ENCODE peak calls at places on chromosomes 4 and X, in six cellular contexts. F is HCT116, Z is Panc1, I is SK-N-SH, S is breast epithelium, P is GM12878. U is an unnamed sample. For H3K27me3, the result is how much of the 10 kb centered on the place peaks cover.

GRCh38 chr4:185534850-185535761 is at the start of gene PDLIM3:
- DNase-seq in F (peak), Z (no peak), I (peak), S (peak), P (no peak), U (peak)

GRCh38 chrX:150094375-150094774 is 156.1 kb upstream of the EOLA2 start:
- DNase-seq in F (no peak), Z (no peak), I (no peak), S (no peak), P (no peak), U (no peak)

GRCh38 chr4:175106301-175106700 is 188.1 kb downstream of the ADAM29 start:
- DNase-seq in F (no peak), Z (no peak), I (no peak), S (no peak), P (no peak), U (no peak)

GRCh38 chrX:70046978-70047377 is 2.8 kb downstream of the AWAT2 start:
- DNase-seq in F (no peak), Z (no peak), I (no peak), S (no peak), P (no peak), U (no peak)

GRCh38 chrX:13698432-13698831 is 9.5 kb downstream of the RAB9A start:
- DNase-seq in F (no peak), Z (no peak), I (no peak), S (no peak), P (no peak), U (no peak)

GRCh38 chr4:10085386-10085785 is 31.2 kb downstream of the WDR1 start:
- DNase-seq in F (no peak), Z (no peak), I (peak), S (peak), P (no peak), U (peak)

GRCh38 chr4:87911252-87911774 is 64.2 kb upstream of the SPP1 start:
- DNase-seq in F (no peak), Z (no peak), I (no peak), S (no peak), P (no peak), U (no peak)

GRCh38 chrX:45799576-45799975 is 598.9 kb upstream of the DIPK2B start:
- DNase-seq in F (no peak), Z (no peak), I (no peak), S (no peak), P (no peak), U (no peak)

GRCh38 chr4:76993787-76994641 is 44.5 kb downstream of the SEPTIN11 start:
- DNase-seq in F (no peak), Z (no peak), I (no peak), S (no peak), P (peak), U (no peak)

GRCh38 chr4:151226004-151226932 is 50.7 kb upstream of the PRSS48 start:
- DNase-seq in F (peak), Z (peak), I (no peak), S (no peak), P (no peak), U (no peak)

GRCh38 chr4:110059556-110060191 is 138.7 kb downstream of the ELOVL6 start:
- DNase-seq in F (no peak), Z (no peak), I (no peak), S (no peak), P (peak), U (no peak)

GRCh38 chr4:98522603-98523395 is 135.6 kb downstream of the TSPAN5 start:
- DNase-seq in F (peak), Z (peak), I (no peak), S (no peak), P (no peak), U (no peak)

GRCh38 chrX:132023117-132023895 is at the start of gene STK26:
- DNase-seq in F (peak), Z (no peak), I (peak), S (peak), P (no peak), U (peak)

GRCh38 chr4:26877946-26878345 is 17.3 kb downstream of the STIM2 start:
- DNase-seq in F (no peak), Z (no peak), I (no peak), S (no peak), P (no peak), U (no peak)

GRCh38 chr4:56426273-56426672 is 9.1 kb downstream of the PPAT start:
- DNase-seq in F (no peak), Z (no peak), I (no peak), S (no peak), P (no peak), U (no peak)

GRCh38 chrX:82816572-82816971 is 691.5 kb upstream of the POU3F4 start:
- DNase-seq in F (peak), Z (no peak), I (no peak), S (no peak), P (no peak), U (no peak)

GRCh38 chr4:159163522-159163921 is 60.6 kb downstream of the RAPGEF2 start:
- DNase-seq in F (no peak), Z (no peak), I (no peak), S (no peak), P (no peak), U (no peak)

GRCh38 chrX:30590368-30590767 is 12.8 kb upstream of the TASL start:
- DNase-seq in F (no peak), Z (no peak), I (no peak), S (no peak), P (no peak), U (no peak)

GRCh38 chr4:171719691-171720090 is 93.5 kb upstream of the GALNTL6 start:
- DNase-seq in F (no peak), Z (no peak), I (no peak), S (no peak), P (no peak), U (no peak)

GRCh38 chrX:8879750-8880149 is 78.6 kb upstream of the FAM9A start:
- DNase-seq in F (no peak), Z (no peak), I (peak), S (no peak), P (no peak), U (no peak)

DNA sequence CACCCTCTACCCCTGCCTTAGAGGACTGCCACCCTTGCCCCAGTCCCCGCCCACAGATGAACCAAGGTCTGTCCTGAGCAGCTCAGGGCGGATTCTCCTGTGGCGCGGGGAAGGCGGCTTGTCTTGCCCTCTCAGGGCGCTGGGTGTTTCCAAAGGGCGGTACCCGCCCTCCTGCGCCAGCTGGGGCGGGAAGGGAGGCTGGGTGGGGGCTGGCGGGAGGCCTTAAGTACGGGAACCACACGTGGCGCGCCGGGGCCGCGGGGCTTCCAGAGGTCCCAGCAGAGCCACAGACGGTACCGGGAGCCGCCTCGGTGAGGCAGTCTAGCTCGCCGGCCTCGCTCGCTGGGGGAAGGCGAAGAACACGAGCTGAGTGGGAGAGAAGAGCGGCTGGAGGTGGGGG is 361.1 kb downstream of the MID1IP1 start:
- DNase-seq in F (no peak), Z (no peak), I (no peak), S (no peak), P (no peak), U (peak)
- H3K27me3 ChIP-seq in F (under half), Z (under half), I (under half), S (under half), P (under half), U (under half)

GRCh38 chr4:160969914-160970313 is 1193.9 kb downstream of the FSTL5 start:
- DNase-seq in F (no peak), Z (no peak), I (no peak), S (no peak), P (no peak), U (no peak)
- TF ChIP-seq POLR2AphosphoS5 in F (no peak), Z (no peak), I (no peak), S (no peak), P (no peak), U (no peak)

GRCh38 chr4:121238461-121238860 is 74.3 kb upstream of the TNIP3 start:
- DNase-seq in F (no peak), Z (no peak), I (no peak), S (no peak), P (no peak), U (no peak)

GRCh38 chr4:121233982-121234381 is 69.9 kb upstream of the TNIP3 start:
- DNase-seq in F (no peak), Z (no peak), I (no peak), S (no peak), P (no peak), U (no peak)

GRCh38 chr4:121237069-121237399 is 72.9 kb upstream of the TNIP3 start:
- DNase-seq in F (no peak), Z (no peak), I (no peak), S (no peak), P (no peak), U (no peak)

GRCh38 chr4:121239951-121240350 is 75.8 kb upstream of the TNIP3 start:
- DNase-seq in F (no peak), Z (no peak), I (no peak), S (no peak), P (no peak), U (no peak)

DNA sequence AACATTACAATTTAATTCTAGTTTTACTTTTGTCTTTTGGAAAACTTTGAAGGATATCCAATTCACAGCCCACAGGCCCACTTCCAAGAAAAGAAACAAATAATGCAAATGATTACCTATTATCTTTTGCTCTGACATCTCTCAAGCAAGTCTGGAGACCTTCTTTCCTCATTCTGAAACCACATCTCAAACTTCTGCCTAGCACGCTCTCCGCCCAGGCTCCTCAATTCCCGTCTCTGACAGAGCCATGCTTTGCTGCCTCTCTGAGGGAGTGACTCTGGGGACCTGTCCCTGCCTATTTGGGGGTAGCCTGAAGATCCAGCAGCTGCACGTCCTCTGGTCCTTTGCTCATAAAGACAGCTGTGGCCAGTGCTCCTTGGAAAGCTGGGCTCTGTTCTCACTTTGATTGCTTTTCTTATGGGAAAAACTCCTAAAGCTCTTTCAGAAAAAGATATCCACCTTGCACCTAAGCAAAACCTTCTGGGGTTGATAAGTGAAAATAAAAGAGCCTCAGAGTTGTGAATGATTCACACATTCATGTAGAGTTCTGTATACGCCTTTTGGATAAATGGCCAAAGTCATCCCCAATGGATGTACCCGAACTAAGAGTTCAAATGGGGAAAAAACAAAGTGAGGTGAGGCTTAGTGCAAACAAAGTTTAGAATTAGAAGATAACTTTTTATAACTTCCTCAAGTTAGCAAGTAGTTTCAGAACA is 72.4 kb upstream of the TNIP3 start:
- DNase-seq in F (no peak), Z (no peak), I (no peak), S (no peak), P (no peak), U (no peak)
- H3K27me3 ChIP-seq in F (under half), Z (under half), I (under half), S (under half), P (under half), U (under half)

DNA sequence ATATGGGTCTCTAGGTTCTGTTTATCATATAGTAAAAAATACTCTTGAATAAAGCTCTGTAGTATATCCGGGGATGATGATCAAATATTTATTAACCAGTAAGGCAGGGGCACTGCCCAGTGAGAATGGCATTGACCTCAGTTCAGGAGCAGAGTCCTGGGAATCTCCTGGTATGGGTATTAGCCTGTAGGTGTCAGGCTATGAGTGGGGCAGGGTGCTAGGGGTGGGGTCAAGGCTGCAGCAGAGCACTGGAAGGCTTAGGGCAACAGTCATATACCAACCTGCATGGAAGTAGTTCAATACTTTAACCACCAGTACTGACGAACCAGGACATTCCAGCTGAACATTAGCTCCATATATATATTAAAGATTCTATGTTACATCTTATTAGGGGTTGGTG is 220.4 kb upstream of the ANXA3 start:
- DNase-seq in F (no peak), Z (no peak), I (no peak), S (no peak), P (no peak), U (no peak)
- TF ChIP-seq POLR2AphosphoS5 in F (no peak), Z (no peak), I (no peak), S (no peak), P (no peak), U (no peak)

GRCh38 chrX:109519001-109519400 is 17.6 kb upstream of the NXT2 start:
- DNase-seq in F (no peak), Z (no peak), I (no peak), S (no peak), P (no peak), U (no peak)
- H3K27me3 ChIP-seq in F (under half), Z (under half), I (under half), S (under half), P (under half), U (under half)

DNA sequence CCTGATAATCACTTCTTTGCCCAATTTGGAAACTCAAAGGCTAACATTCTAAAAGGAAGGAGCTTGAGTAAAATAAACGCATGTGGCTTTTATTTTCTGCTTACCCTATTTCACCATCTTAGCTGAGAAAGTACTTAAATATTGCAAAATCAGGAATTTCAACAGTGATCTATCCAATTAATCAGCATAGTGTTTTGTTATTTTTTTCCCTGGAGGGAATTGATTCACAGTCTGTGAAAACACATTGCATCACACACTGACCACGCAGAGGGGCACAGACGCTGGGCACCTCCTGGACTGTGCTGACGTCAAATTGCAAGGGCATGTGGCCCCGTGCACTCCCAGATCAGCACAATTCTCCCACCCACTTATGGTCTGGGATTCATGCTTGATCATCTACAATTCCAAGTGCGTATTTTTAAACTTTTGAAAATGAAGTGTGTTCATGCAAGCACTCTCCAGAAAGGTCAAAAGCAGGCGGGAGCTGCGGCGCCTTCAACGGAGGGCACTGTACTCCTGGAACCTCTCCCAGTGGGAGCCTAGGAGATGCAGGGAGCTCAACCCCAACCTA is 320.6 kb upstream of the PPARGC1A start:
- DNase-seq in F (no peak), Z (no peak), I (no peak), S (no peak), P (no peak), U (peak)
- TF ChIP-seq POLR2AphosphoS5 in F (no peak), Z (no peak), I (no peak), S (no peak), P (no peak), U (peak)

U was measured in upper lobe of left lung.